ENCODE peak calls at places on chromosomes 13 and 19, in seven cellular contexts. L is BJ; J is naive B cell; H is sigmoid colon; A is CD8-positive, alpha-beta T cell; W is activated effector memory CD4-positive, alpha-beta T cell treated with Interleukin-2 at 50 U/mL for 16 hours; R is heart left ventricle. Q is an unnamed sample.

GRCh38 chr19:46944918-46945628 is 74.6 kb upstream of the NPAS1 start:
- DNase-seq in J (no peak), A (no peak), H (peak), L (no peak), R (peak), W (no peak), Q (peak)

GRCh38 chr19:12997967-12998940 is 3.0 kb downstream of the NFIX start:
- DNase-seq in W (no peak), L (no peak), J (no peak), A (no peak), R (no peak), H (no peak), Q (no peak)

GRCh38 chr13:101773062-101773461 is 320.6 kb downstream of the ITGBL1 start:
- DNase-seq in H (no peak), R (no peak), A (no peak), J (no peak), L (no peak), W (no peak), Q (no peak)

GRCh38 chr13:44565881-44566280 is 10.2 kb downstream of the TSC22D1 start:
- DNase-seq in J (no peak), R (no peak), H (no peak), W (no peak), L (no peak), A (no peak), Q (no peak)

GRCh38 chr13:51646041-51646670 is 61.9 kb downstream of the WDFY2 start:
- DNase-seq in L (no peak), J (no peak), A (no peak), H (no peak), W (no peak), R (no peak), Q (no peak)

GRCh38 chr19:10921199-10921879 is 7.1 kb downstream of the YIPF2 start:
- DNase-seq in J (no peak), H (no peak), W (no peak), A (no peak), L (no peak), R (no peak), Q (no peak)

GRCh38 chr13:51542358-51542972 is 41.8 kb upstream of the WDFY2 start:
- DNase-seq in W (no peak), J (no peak), R (no peak), A (no peak), H (no peak), L (no peak), Q (no peak)

GRCh38 chr13:71606818-71607217 is 260.2 kb downstream of the DACH1 start:
- DNase-seq in H (no peak), W (no peak), L (no peak), R (no peak), J (no peak), A (no peak), Q (no peak)

GRCh38 chr13:110014719-110015118 is 228.3 kb upstream of the IRS2 start:
- DNase-seq in A (no peak), H (no peak), J (no peak), L (no peak), W (no peak), R (no peak), Q (no peak)

GRCh38 chr13:28532226-28533048 is 37.5 kb upstream of the FLT1 start:
- DNase-seq in R (peak), L (no peak), H (no peak), J (peak), W (no peak), A (no peak), Q (no peak)

GRCh38 chr13:47672982-47673670 is 327.9 kb downstream of the SUCLA2 start:
- DNase-seq in A (no peak), J (no peak), R (no peak), L (peak), H (no peak), W (no peak), Q (peak)

GRCh38 chr19:56942749-56943148 is 102.2 kb upstream of the PEG3 start:
- DNase-seq in H (peak), L (no peak), W (no peak), J (no peak), A (no peak), R (peak), Q (no peak)

GRCh38 chr13:101416181-101417042 is at the start of gene NALCN:
- DNase-seq in W (no peak), J (no peak), L (no peak), A (no peak), R (peak), H (no peak), Q (no peak)

GRCh38 chr19:3057275-3057714 is 5.0 kb downstream of the TLE5 start:
- DNase-seq in L (no peak), R (peak), H (peak), J (no peak), A (no peak), W (no peak), Q (no peak)

GRCh38 chr13:41130356-41130755 is 2.2 kb downstream of the KBTBD6 start:
- DNase-seq in R (no peak), L (no peak), W (no peak), J (no peak), H (no peak), A (no peak), Q (no peak)

GRCh38 chr19:44740351-44740824 is 8.1 kb upstream of the BCL3 start:
- DNase-seq in J (no peak), R (no peak), H (no peak), W (no peak), L (no peak), A (no peak), Q (no peak)

GRCh38 chr19:2166741-2167738 is 3.3 kb downstream of the DOT1L start:
- DNase-seq in J (no peak), W (no peak), H (peak), R (peak), A (no peak), L (no peak), Q (no peak)

GRCh38 chr19:54608205-54608604 is 14.8 kb downstream of the LILRA1 start:
- DNase-seq in L (no peak), R (no peak), A (no peak), H (no peak), J (no peak), W (no peak), Q (no peak)

GRCh38 chr19:45451181-45451849 is 16.5 kb upstream of the FOSB start:
- DNase-seq in R (no peak), L (no peak), H (peak), A (peak), W (peak), J (peak), Q (no peak)

GRCh38 chr19:5030822-5031221 is 61.9 kb downstream of the KDM4B start:
- DNase-seq in H (no peak), R (no peak), L (no peak), A (no peak), W (no peak), J (no peak), Q (no peak)

GRCh38 chr13:27283906-27284523 is 13.4 kb downstream of the RASL11A start:
- DNase-seq in R (no peak), J (peak), W (no peak), L (no peak), A (no peak), H (no peak), Q (no peak)

GRCh38 chr13:51977606-51978005 is 33.6 kb downstream of the ATP7B start:
- DNase-seq in H (no peak), L (no peak), J (no peak), R (no peak), W (no peak), A (no peak), Q (no peak)

GRCh38 chr13:20702945-20703784 is at the start of gene IL17D:
- DNase-seq in W (no peak), H (no peak), J (peak), A (peak), L (no peak), R (no peak), Q (no peak)

GRCh38 chr19:48900477-48901452 is 653 bp downstream of the NUCB1 start:
- DNase-seq in R (no peak), L (no peak), W (no peak), A (no peak), H (peak), J (no peak), Q (no peak)

GRCh38 chr19:14405380-14405757 is 13.8 kb downstream of the DDX39A start:
- DNase-seq in A (no peak), J (no peak), R (no peak), W (no peak), H (no peak), L (no peak), Q (no peak)

GRCh38 chr19:15526408-15526807 is 18.1 kb downstream of the CYP4F22 start:
- DNase-seq in L (no peak), H (no peak), W (no peak), R (no peak), J (no peak), A (no peak), Q (no peak)

GRCh38 chr13:35714588-35714987 is 238.1 kb upstream of the MAB21L1 start:
- DNase-seq in W (no peak), J (no peak), R (peak), L (no peak), H (no peak), A (no peak), Q (no peak)

GRCh38 chr13:21175656-21176194 is 627 bp downstream of the SKA3 start:
- DNase-seq in J (no peak), W (no peak), H (no peak), R (no peak), A (no peak), L (peak), Q (no peak)

GRCh38 chr13:108981407-108981806 is 352.0 kb downstream of the MYO16 start:
- DNase-seq in H (no peak), L (no peak), J (no peak), W (no peak), R (no peak), A (no peak), Q (no peak)

GRCh38 chr19:34676697-34677385 is at the start of gene SCGB2B2:
- DNase-seq in A (peak), R (peak), L (no peak), J (no peak), H (no peak), W (no peak), Q (no peak)

GRCh38 chr19:35353635-35354034 is 4.6 kb upstream of the FFAR3 start:
- DNase-seq in H (peak), J (no peak), L (no peak), W (no peak), R (peak), A (no peak), Q (no peak)

GRCh38 chr13:25380082-25380481 is 8.3 kb downstream of the ATP8A2 start:
- DNase-seq in L (no peak), W (no peak), R (no peak), J (no peak), H (no peak), A (no peak), Q (no peak)

GRCh38 chr13:44609137-44609536 is 33.0 kb upstream of the TSC22D1 start:
- DNase-seq in H (no peak), A (no peak), J (no peak), R (no peak), L (no peak), W (no peak), Q (no peak)